ENCODE peak calls at places on chromosomes 11 and 22, in seven cellular contexts. Q is astrocyte of the spinal cord, K is pancreas, J is EH, R is endothelial cell of umbilical vein, I is MM.1S, M is NCI-H460. S is an unnamed sample.
A peak's percentile ranks its signal among the peaks of the same experiment; 100 is the strongest.

GRCh38 chr22:46019351-46019750 is 42.4 kb upstream of the WNT7B start:
- DNase-seq in K (no peak), R (no peak), M (no peak), I (no peak), Q (no peak), J (no peak), S (no peak)

GRCh38 chr11:77024745-77025144 is 9.5 kb upstream of the B3GNT6 start:
- DNase-seq in Q (no peak), R (no peak), J (no peak), K (no peak), I (no peak), M (no peak), S (no peak)

GRCh38 chr22:32336185-32336603 is 21.5 kb upstream of the RFPL3 start:
- DNase-seq in R (no peak), I (no peak), K (no peak), M (no peak), Q (no peak), J (no peak), S (no peak)

GRCh38 chr11:120128392-120129172 is 9.3 kb downstream of the TRIM29 start:
- DNase-seq in J (peak; percentile 81), R (no peak), M (no peak), Q (peak; percentile 20), K (no peak), I (no peak), S (peak; percentile 4)

GRCh38 chr11:46333129-46333947 is 13.9 kb upstream of the DGKZ start:
- DNase-seq in Q (no peak), K (no peak), J (peak; percentile 31), R (no peak), M (no peak), I (no peak), S (no peak)

GRCh38 chr11:96215094-96215782 is 127.8 kb downstream of the MAML2 start:
- DNase-seq in K (no peak), Q (peak; percentile 70), I (peak; percentile 86), J (peak; percentile 83), M (no peak), R (peak; percentile 81), S (no peak)

GRCh38 chr11:108632041-108632440 is 32.8 kb upstream of the DDX10 start:
- DNase-seq in M (no peak), J (no peak), K (no peak), I (no peak), R (no peak), Q (no peak), S (no peak)

GRCh38 chr22:47174096-47174495 is 411.6 kb downstream of the TBC1D22A start:
- DNase-seq in K (peak; percentile 5), Q (no peak), R (no peak), J (no peak), I (no peak), M (no peak), S (no peak)

GRCh38 chr22:37818397-37819099 is 4.6 kb upstream of the GALR3 start:
- DNase-seq in R (peak; percentile 49), K (peak; percentile 64), I (peak; percentile 37), M (no peak), Q (peak; percentile 49), J (peak; percentile 59), S (no peak)

GRCh38 chr11:380491-380890 is 11.2 kb downstream of the B4GALNT4 start:
- DNase-seq in J (no peak), Q (no peak), K (no peak), R (no peak), I (no peak), M (no peak), S (no peak)

GRCh38 chr11:46100670-46101069 is 20.6 kb downstream of the PHF21A start:
- DNase-seq in K (no peak), M (no peak), R (no peak), J (no peak), Q (no peak), I (peak; percentile 83), S (no peak)

GRCh38 chr22:30864441-30865420 is 103.8 kb downstream of the MORC2 start:
- DNase-seq in I (no peak), K (no peak), Q (no peak), R (no peak), J (no peak), M (no peak), S (no peak)

GRCh38 chr22:17734197-17734596 is 40.1 kb downstream of the BID start:
- DNase-seq in R (peak; percentile 30), M (no peak), J (peak; percentile 67), Q (peak; percentile 65), K (no peak), I (no peak), S (no peak)

GRCh38 chr22:38886333-38886732 is 14.3 kb upstream of the CBX6 start:
- DNase-seq in J (no peak), M (no peak), K (no peak), R (no peak), Q (no peak), I (no peak), S (no peak)

GRCh38 chr11:87236368-87236767 is 198.6 kb downstream of the TMEM135 start:
- DNase-seq in K (no peak), I (no peak), M (no peak), R (peak; percentile 73), J (no peak), Q (peak; percentile 16), S (no peak)

GRCh38 chr22:19488285-19488684 is 8.6 kb downstream of the CDC45 start:
- DNase-seq in Q (no peak), M (no peak), R (no peak), K (no peak), I (no peak), J (no peak), S (no peak)

GRCh38 chr22:42376721-42377177 is 55.5 kb downstream of the NFAM1 start:
- DNase-seq in J (peak; percentile 70), Q (no peak), R (no peak), I (no peak), K (no peak), M (no peak), S (no peak)

GRCh38 chr22:30423296-30423958 is 2.1 kb upstream of the MTFP1 start:
- DNase-seq in M (no peak), J (no peak), R (no peak), Q (no peak), K (no peak), I (peak; percentile 21), S (no peak)

GRCh38 chr11:45801723-45802315 is 3.1 kb upstream of the SLC35C1 start:
- DNase-seq in R (peak; percentile 18), K (no peak), J (peak; percentile 39), I (no peak), Q (no peak), M (no peak), S (no peak)

GRCh38 chr11:118763038-118763437 is 27.9 kb downstream of the DDX6 start:
- DNase-seq in Q (no peak), K (no peak), R (no peak), M (no peak), I (no peak), J (no peak), S (no peak)

GRCh38 chr22:30279389-30279788 is 9.9 kb downstream of the CASTOR1 start:
- DNase-seq in K (no peak), Q (no peak), J (no peak), I (no peak), M (no peak), R (no peak), S (no peak)

GRCh38 chr11:9765320-9766101 is 101.6 kb downstream of the SWAP70 start:
- DNase-seq in Q (peak; percentile 95), R (peak; percentile 92), I (no peak), M (no peak), J (peak; percentile 93), K (no peak), S (peak; percentile 84)

GRCh38 chr11:2522636-2523255 is 77.9 kb downstream of the KCNQ1 start:
- DNase-seq in I (no peak), K (peak; percentile 5), R (no peak), Q (no peak), M (no peak), J (no peak), S (no peak)

GRCh38 chr11:37916331-37916730 is 1318.3 kb upstream of the RAG2 start:
- DNase-seq in I (no peak), K (no peak), Q (peak; percentile 6), M (no peak), R (no peak), J (no peak), S (no peak)

GRCh38 chr11:19027829-19028595 is 32.5 kb downstream of the MRGPRX2 start:
- DNase-seq in J (peak; percentile 45), K (peak; percentile 70), Q (peak; percentile 88), R (peak; percentile 22), I (no peak), M (no peak), S (peak; percentile 70)

GRCh38 chr11:33630936-33631748 is 69.5 kb downstream of the C11orf91 start:
- DNase-seq in I (no peak), Q (no peak), R (no peak), M (no peak), J (peak; percentile 62), K (no peak), S (no peak)

GRCh38 chr11:64060861-64061444 is 25.2 kb downstream of the FLRT1 start:
- DNase-seq in M (no peak), R (peak; percentile 48), I (peak; percentile 52), J (peak; percentile 34), Q (peak; percentile 4), K (no peak), S (no peak)

GRCh38 chr11:63998558-63999348 is 12.5 kb downstream of the OTUB1 start:
- DNase-seq in J (no peak), M (no peak), Q (no peak), I (no peak), R (no peak), K (no peak), S (no peak)

GRCh38 chr11:130037058-130037457 is 32.6 kb upstream of the APLP2 start:
- DNase-seq in K (no peak), I (no peak), J (peak; percentile 73), R (peak; percentile 65), Q (peak; percentile 75), M (no peak), S (peak; percentile 48)

GRCh38 chr22:49291781-49292180 is 535.9 kb downstream of the BRD1 start:
- DNase-seq in I (no peak), J (no peak), M (no peak), R (no peak), Q (no peak), K (no peak), S (no peak)

GRCh38 chr11:122207505-122207904 is 91.5 kb upstream of the BLID start:
- DNase-seq in K (no peak), R (no peak), J (peak; percentile 76), M (no peak), Q (peak; percentile 91), I (no peak), S (peak; percentile 91)

GRCh38 chr11:46391578-46392420 is at the start of gene CHRM4:
- DNase-seq in M (no peak), K (peak; percentile 33), J (peak; percentile 54), I (no peak), R (peak; percentile 40), Q (no peak), S (no peak)

GRCh38 chr11:69007978-69008381 is 5.1 kb downstream of the MRGPRF start:
- DNase-seq in M (no peak), I (no peak), J (peak; percentile 60), R (no peak), K (no peak), Q (no peak), S (no peak)

GRCh38 chr11:34065505-34066203 is 14.1 kb downstream of the CAPRIN1 start:
- DNase-seq in K (no peak), R (peak; percentile 24), Q (peak; percentile 35), I (no peak), M (no peak), J (peak; percentile 11), S (no peak)

GRCh38 chr11:55942785-55943392 is 6.7 kb upstream of the OR5I1 start:
- DNase-seq in M (peak; percentile 19), Q (peak; percentile 1), I (peak; percentile 57), J (peak; percentile 13), K (no peak), R (peak; percentile 10), S (no peak)